ENCODE peak calls at places on chromosome 22, in nine cellular contexts. One of them, this sample, is unnamed.

GRCh38 chr22:49970528-49971231 is 10.1 kb downstream of the PIM3 start:
- DNase-seq in adrenal gland: peak; percentile 96
- DNase-seq in sigmoid colon: peak; percentile 98
- DNase-seq in A549: peak; percentile 98
- DNase-seq in heart left ventricle: peak; percentile 90
- DNase-seq in lower leg skin: peak; percentile 99
- DNase-seq in tibial nerve: peak; percentile 88
- DNase-seq in stomach: peak; percentile 96
- DNase-seq in spleen: peak; percentile 96
- DNase-seq in this sample: peak; percentile 97

GRCh38 chr22:42288791-42289190 is 18.3 kb upstream of the TCF20 start:
- DNase-seq in adrenal gland: no peak
- DNase-seq in A549: no peak
- DNase-seq in tibial nerve: no peak
- DNase-seq in sigmoid colon: no peak
- DNase-seq in stomach: no peak
- DNase-seq in spleen: no peak
- DNase-seq in heart left ventricle: no peak
- DNase-seq in lower leg skin: no peak
- DNase-seq in this sample: peak; percentile 65

GRCh38 chr22:33917744-33918406 is 2.4 kb downstream of the LARGE1 start:
- DNase-seq in heart left ventricle: no peak
- DNase-seq in adrenal gland: no peak
- DNase-seq in A549: peak; percentile 26
- DNase-seq in stomach: no peak
- DNase-seq in lower leg skin: no peak
- DNase-seq in tibial nerve: no peak
- DNase-seq in spleen: no peak
- DNase-seq in sigmoid colon: no peak
- DNase-seq in this sample: no peak

GRCh38 chr22:47299211-47299878 is 536.9 kb downstream of the TBC1D22A start:
- DNase-seq in A549: no peak
- DNase-seq in spleen: no peak
- DNase-seq in lower leg skin: peak; percentile 76
- DNase-seq in stomach: no peak
- DNase-seq in tibial nerve: no peak
- DNase-seq in heart left ventricle: no peak
- DNase-seq in adrenal gland: no peak
- DNase-seq in sigmoid colon: no peak
- DNase-seq in this sample: no peak

GRCh38 chr22:35314161-35314942 is 14.7 kb downstream of the TOM1 start:
- DNase-seq in heart left ventricle: no peak
- DNase-seq in tibial nerve: no peak
- DNase-seq in lower leg skin: peak; percentile 86
- DNase-seq in adrenal gland: no peak
- DNase-seq in sigmoid colon: peak; percentile 64
- DNase-seq in A549: no peak
- DNase-seq in stomach: no peak
- DNase-seq in spleen: peak; percentile 67
- DNase-seq in this sample: no peak

GRCh38 chr22:49659281-49659923 is 168.3 kb downstream of the BRD1 start:
- DNase-seq in stomach: no peak
- DNase-seq in sigmoid colon: peak; percentile 44
- DNase-seq in spleen: peak; percentile 77
- DNase-seq in heart left ventricle: peak; percentile 18
- DNase-seq in lower leg skin: peak; percentile 83
- DNase-seq in adrenal gland: peak; percentile 10
- DNase-seq in tibial nerve: no peak
- DNase-seq in A549: no peak
- DNase-seq in this sample: peak; percentile 50

GRCh38 chr22:37103151-37103550 is 6.4 kb downstream of the TMPRSS6 start:
- DNase-seq in lower leg skin: no peak
- DNase-seq in heart left ventricle: no peak
- DNase-seq in stomach: no peak
- DNase-seq in spleen: no peak
- DNase-seq in tibial nerve: no peak
- DNase-seq in A549: no peak
- DNase-seq in adrenal gland: no peak
- DNase-seq in sigmoid colon: no peak
- DNase-seq in this sample: no peak

GRCh38 chr22:41285820-41286638 is at the start of gene RANGAP1:
- DNase-seq in spleen: peak; percentile 100
- DNase-seq in sigmoid colon: peak; percentile 98
- DNase-seq in adrenal gland: peak; percentile 98
- DNase-seq in heart left ventricle: peak; percentile 98
- DNase-seq in lower leg skin: peak; percentile 99
- DNase-seq in tibial nerve: peak; percentile 93
- DNase-seq in stomach: peak; percentile 98
- DNase-seq in A549: peak; percentile 96
- DNase-seq in this sample: peak; percentile 96

GRCh38 chr22:41288245-41288946 is 2.4 kb upstream of the RANGAP1 start:
- DNase-seq in adrenal gland: no peak
- DNase-seq in tibial nerve: no peak
- DNase-seq in lower leg skin: no peak
- DNase-seq in heart left ventricle: no peak
- DNase-seq in A549: peak; percentile 79
- DNase-seq in stomach: peak; percentile 37
- DNase-seq in spleen: no peak
- DNase-seq in sigmoid colon: peak; percentile 69
- DNase-seq in this sample: no peak

GRCh38 chr22:30424471-30425326 is 869 bp upstream of the MTFP1 start:
- DNase-seq in lower leg skin: no peak
- DNase-seq in tibial nerve: no peak
- DNase-seq in heart left ventricle: no peak
- DNase-seq in stomach: no peak
- DNase-seq in adrenal gland: no peak
- DNase-seq in A549: peak; percentile 30
- DNase-seq in sigmoid colon: no peak
- DNase-seq in spleen: no peak
- DNase-seq in this sample: no peak

GRCh38 chr22:37569009-37569920 is 9.0 kb downstream of the CDC42EP1 start:
- DNase-seq in sigmoid colon: no peak
- DNase-seq in adrenal gland: no peak
- DNase-seq in stomach: peak; percentile 93
- DNase-seq in lower leg skin: no peak
- DNase-seq in spleen: no peak
- DNase-seq in A549: no peak
- DNase-seq in tibial nerve: no peak
- DNase-seq in heart left ventricle: no peak
- DNase-seq in this sample: no peak

GRCh38 chr22:28771195-28771791 is 1.2 kb upstream of the CCDC117 start:
- DNase-seq in heart left ventricle: no peak
- DNase-seq in lower leg skin: peak; percentile 52
- DNase-seq in stomach: peak; percentile 84
- DNase-seq in tibial nerve: no peak
- DNase-seq in spleen: no peak
- DNase-seq in A549: peak; percentile 23
- DNase-seq in adrenal gland: no peak
- DNase-seq in sigmoid colon: no peak
- DNase-seq in this sample: no peak

DNA sequence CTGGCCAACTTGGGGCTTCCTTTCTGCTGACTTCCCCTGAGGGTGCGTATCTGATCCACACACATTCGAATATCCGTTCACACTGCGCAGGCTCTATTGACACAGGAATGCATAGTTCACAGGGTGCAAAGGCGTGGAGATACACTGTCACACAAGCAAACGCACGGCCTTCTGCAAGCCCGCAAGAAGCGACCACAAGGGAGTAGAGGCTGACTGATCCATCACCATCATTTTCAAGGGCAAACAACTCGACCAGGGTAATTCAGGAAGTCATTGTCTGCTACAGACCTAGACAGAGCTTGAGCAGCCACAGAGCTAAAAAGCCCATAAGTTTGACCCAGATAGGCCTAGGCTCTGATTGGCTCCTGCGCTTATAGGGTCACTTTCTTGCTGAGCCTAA is 392.3 kb downstream of the MN1 start:
- DNase-seq in heart left ventricle: no peak
- DNase-seq in spleen: no peak
- DNase-seq in adrenal gland: no peak
- DNase-seq in sigmoid colon: no peak
- DNase-seq in lower leg skin: no peak
- DNase-seq in stomach: no peak
- DNase-seq in A549: no peak
- DNase-seq in tibial nerve: no peak
- DNase-seq in this sample: no peak
- TF ChIP-seq CTCF in heart left ventricle: no peak
- TF ChIP-seq CTCF in spleen: no peak
- TF ChIP-seq CTCF in adrenal gland: no peak
- TF ChIP-seq CTCF in sigmoid colon: no peak
- TF ChIP-seq CTCF in lower leg skin: no peak
- TF ChIP-seq CTCF in stomach: no peak
- TF ChIP-seq CTCF in A549: no peak
- TF ChIP-seq CTCF in tibial nerve: no peak
- TF ChIP-seq CTCF in this sample: no peak

GRCh38 chr22:46070722-46071450 is 79.4 kb upstream of the PPARA start:
- DNase-seq in stomach: peak; percentile 71
- DNase-seq in lower leg skin: no peak
- DNase-seq in spleen: peak; percentile 88
- DNase-seq in tibial nerve: peak; percentile 56
- DNase-seq in heart left ventricle: peak; percentile 81
- DNase-seq in A549: peak; percentile 63
- DNase-seq in sigmoid colon: peak; percentile 81
- DNase-seq in adrenal gland: peak; percentile 83
- DNase-seq in this sample: peak; percentile 54

GRCh38 chr22:46071451-46072029 is 78.8 kb upstream of the PPARA start:
- DNase-seq in sigmoid colon: peak; percentile 97
- DNase-seq in tibial nerve: peak; percentile 93
- DNase-seq in adrenal gland: peak; percentile 97
- DNase-seq in spleen: peak; percentile 92
- DNase-seq in heart left ventricle: peak; percentile 95
- DNase-seq in lower leg skin: peak; percentile 99
- DNase-seq in A549: peak; percentile 92
- DNase-seq in stomach: peak; percentile 91
- DNase-seq in this sample: peak; percentile 88

GRCh38 chr22:46068908-46069481 is 81.3 kb upstream of the PPARA start:
- DNase-seq in lower leg skin: peak; percentile 87
- DNase-seq in stomach: peak; percentile 26
- DNase-seq in spleen: peak; percentile 71
- DNase-seq in adrenal gland: no peak
- DNase-seq in sigmoid colon: peak; percentile 71
- DNase-seq in A549: no peak
- DNase-seq in tibial nerve: peak; percentile 12
- DNase-seq in heart left ventricle: no peak
- DNase-seq in this sample: peak; percentile 19

GRCh38 chr22:46069518-46070214 is 80.7 kb upstream of the PPARA start:
- DNase-seq in A549: peak; percentile 96
- DNase-seq in heart left ventricle: peak; percentile 88
- DNase-seq in tibial nerve: peak; percentile 81
- DNase-seq in adrenal gland: peak; percentile 95
- DNase-seq in sigmoid colon: peak; percentile 96
- DNase-seq in lower leg skin: peak; percentile 93
- DNase-seq in stomach: peak; percentile 84
- DNase-seq in spleen: peak; percentile 89
- DNase-seq in this sample: peak; percentile 94

DNA sequence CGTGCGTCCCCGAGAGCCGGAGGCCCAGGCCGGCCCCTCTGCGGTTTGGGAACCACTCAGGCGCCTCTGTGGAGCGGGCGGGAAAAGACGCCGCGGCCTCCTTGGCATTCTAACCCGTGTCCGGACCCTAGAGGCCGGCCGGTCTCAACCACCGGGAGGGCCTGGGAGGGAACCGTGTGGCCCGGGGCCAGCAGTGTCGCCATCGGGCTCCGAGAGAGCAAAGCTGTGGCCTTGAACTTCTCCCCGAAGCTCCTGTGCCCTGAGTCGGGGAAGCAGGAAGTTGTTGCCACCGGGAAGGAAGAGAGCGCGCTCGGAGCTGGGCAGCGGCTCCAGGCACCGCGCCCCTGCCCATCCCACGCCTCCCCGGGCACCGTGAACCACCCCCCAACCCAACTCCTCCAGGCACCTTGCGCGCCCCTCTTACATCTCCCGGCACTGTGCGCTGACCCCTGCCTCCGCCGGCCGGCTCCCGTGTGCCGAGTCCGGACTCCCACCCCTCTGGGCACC is 80.1 kb upstream of the PPARA start:
- DNase-seq in stomach: peak; percentile 75
- DNase-seq in sigmoid colon: peak; percentile 91
- DNase-seq in spleen: peak; percentile 92
- DNase-seq in lower leg skin: peak; percentile 97
- DNase-seq in adrenal gland: peak; percentile 81
- DNase-seq in A549: peak; percentile 80
- DNase-seq in tibial nerve: peak; percentile 77
- DNase-seq in heart left ventricle: peak; percentile 69
- DNase-seq in this sample: no peak
- TF ChIP-seq POLR2A in stomach: no peak
- TF ChIP-seq POLR2A in sigmoid colon: no peak
- TF ChIP-seq POLR2A in spleen: no peak
- TF ChIP-seq POLR2A in lower leg skin: no peak
- TF ChIP-seq POLR2A in adrenal gland: peak; percentile 0
- TF ChIP-seq POLR2A in A549: no peak
- TF ChIP-seq POLR2A in tibial nerve: no peak
- TF ChIP-seq POLR2A in heart left ventricle: no peak
- TF ChIP-seq POLR2A in this sample: no peak

GRCh38 chr22:22810018-22810427 is 77.6 kb upstream of the IGLL5 start:
- DNase-seq in adrenal gland: no peak
- DNase-seq in sigmoid colon: no peak
- DNase-seq in spleen: peak; percentile 93
- DNase-seq in tibial nerve: no peak
- DNase-seq in A549: peak; percentile 46
- DNase-seq in lower leg skin: no peak
- DNase-seq in heart left ventricle: peak; percentile 53
- DNase-seq in stomach: peak; percentile 51
- DNase-seq in this sample: no peak
- TF ChIP-seq CTCF in adrenal gland: peak; percentile 29
- TF ChIP-seq CTCF in sigmoid colon: peak; percentile 52
- TF ChIP-seq CTCF in spleen: peak; percentile 83
- TF ChIP-seq CTCF in tibial nerve: peak; percentile 34
- TF ChIP-seq CTCF in A549: peak; percentile 58
- TF ChIP-seq CTCF in lower leg skin: no peak
- TF ChIP-seq CTCF in heart left ventricle: no peak
- TF ChIP-seq CTCF in stomach: no peak
- TF ChIP-seq CTCF in this sample: peak; percentile 16

DNA sequence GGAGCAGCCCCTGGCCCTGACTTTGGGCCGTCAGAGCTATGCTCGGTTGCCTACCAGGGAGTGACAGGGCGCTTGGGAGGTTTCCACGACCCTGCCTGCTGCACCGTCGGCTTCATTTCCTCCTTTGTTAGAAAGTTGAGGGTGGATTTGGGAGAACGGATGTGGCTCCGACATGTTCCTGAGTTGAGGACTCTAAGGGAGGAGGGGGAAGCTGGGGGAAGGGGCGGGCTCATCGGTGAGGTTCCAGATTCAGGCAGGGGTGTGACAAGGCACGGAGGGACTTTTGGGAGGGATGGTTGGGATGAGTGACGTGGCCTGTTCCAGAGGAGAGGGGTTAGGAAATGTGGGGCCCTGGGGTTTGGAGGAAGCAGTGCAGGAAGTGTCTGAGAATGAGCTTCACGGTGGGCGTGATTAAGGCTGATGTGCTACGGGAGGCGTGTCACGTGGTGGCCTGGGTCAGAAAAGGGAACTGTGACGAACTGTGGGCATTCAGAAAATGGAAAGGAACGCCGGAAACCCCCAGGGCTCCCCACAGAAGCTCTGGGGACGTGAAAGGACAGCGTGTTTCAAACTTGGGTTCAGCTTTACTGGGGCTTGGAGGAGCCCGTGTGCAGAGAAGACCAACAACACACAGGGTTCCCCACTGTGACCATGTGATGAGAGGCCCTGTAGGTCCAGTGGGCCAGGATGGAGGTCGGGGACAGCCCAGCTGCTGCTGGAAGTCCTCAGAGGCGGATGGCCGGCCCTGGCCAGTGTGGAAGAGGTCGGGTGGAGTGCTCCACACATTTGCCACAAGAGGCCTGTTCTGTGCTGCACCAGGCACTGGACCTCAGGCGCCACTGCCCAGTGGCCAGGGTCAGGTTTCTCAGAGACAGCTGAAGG is 2.8 kb downstream of the PARVB start:
- DNase-seq in lower leg skin: peak; percentile 97
- DNase-seq in A549: no peak
- DNase-seq in adrenal gland: peak; percentile 62
- DNase-seq in stomach: peak; percentile 70
- DNase-seq in heart left ventricle: peak; percentile 87
- DNase-seq in spleen: peak; percentile 95
- DNase-seq in sigmoid colon: peak; percentile 85
- DNase-seq in tibial nerve: peak; percentile 50
- DNase-seq in this sample: no peak
- TF ChIP-seq POLR2A in lower leg skin: no peak
- TF ChIP-seq POLR2A in A549: no peak
- TF ChIP-seq POLR2A in adrenal gland: no peak
- TF ChIP-seq POLR2A in stomach: no peak
- TF ChIP-seq POLR2A in heart left ventricle: no peak
- TF ChIP-seq POLR2A in spleen: peak; percentile 23
- TF ChIP-seq POLR2A in sigmoid colon: no peak
- TF ChIP-seq POLR2A in tibial nerve: peak; percentile 27
- TF ChIP-seq POLR2A in this sample: no peak